ENCODE peak calls at places on chromosomes 6 and 20, in four cellular contexts. M, P, B and U are unnamed samples.

GRCh38 chr6:157982580-157983438 is 1.1 kb downstream of the SYNJ2 start:
- DNase-seq in M (no peak), P (peak; percentile 80), B (no peak), U (no peak)

GRCh38 chr6:6674872-6675271 is 86.4 kb downstream of the LY86 start:
- DNase-seq in M (no peak), P (no peak), B (no peak), U (no peak)

GRCh38 chr20:47724398-47724797 is 60.9 kb downstream of the SULF2 start:
- DNase-seq in M (no peak), P (no peak), B (no peak), U (no peak)

GRCh38 chr6:157552956-157553485 is 172.0 kb downstream of the ZDHHC14 start:
- DNase-seq in M (no peak), P (no peak), B (no peak), U (no peak)

GRCh38 chr6:12160350-12160749 is 129.8 kb upstream of the EDN1 start:
- DNase-seq in M (no peak), P (peak; percentile 58), B (no peak), U (no peak)

GRCh38 chr6:119129148-119129967 is 50.9 kb upstream of the FAM184A start:
- DNase-seq in M (no peak), P (peak; percentile 77), B (no peak), U (no peak)

GRCh38 chr6:157376706-157377230 is 4.2 kb upstream of the ZDHHC14 start:
- DNase-seq in M (no peak), P (no peak), B (no peak), U (no peak)

GRCh38 chr6:31971279-31971992 is 502 bp downstream of the DXO start:
- DNase-seq in M (no peak), P (no peak), B (no peak), U (no peak)

GRCh38 chr6:157461000-157461915 is 80.3 kb downstream of the ZDHHC14 start:
- DNase-seq in M (no peak), P (peak; percentile 84), B (no peak), U (no peak)

GRCh38 chr6:112408522-112408921 is 61.4 kb downstream of the RFPL4B start:
- DNase-seq in M (no peak), P (no peak), B (no peak), U (no peak)

GRCh38 chr6:38349795-38350194 is 289.9 kb downstream of the BTBD9 start:
- DNase-seq in M (no peak), P (no peak), B (no peak), U (no peak)

GRCh38 chr20:10832146-10832545 is 158.3 kb upstream of the JAG1 start:
- DNase-seq in M (no peak), P (no peak), B (no peak), U (no peak)

GRCh38 chr6:158095671-158096070 is 72.4 kb downstream of the SERAC1 start:
- DNase-seq in M (no peak), P (no peak), B (no peak), U (no peak)

GRCh38 chr6:317452-318144 is 25.3 kb downstream of the DUSP22 start:
- DNase-seq in M (peak; percentile 21), P (no peak), B (no peak), U (no peak)

GRCh38 chr20:6698723-6699122 is 68.8 kb upstream of the BMP2 start:
- DNase-seq in M (no peak), P (no peak), B (no peak), U (no peak)

GRCh38 chr6:215335-216034 is 76.8 kb upstream of the DUSP22 start:
- DNase-seq in M (peak; percentile 79), P (no peak), B (no peak), U (no peak)

GRCh38 chr6:157597461-157598312 is 216.7 kb downstream of the ZDHHC14 start:
- DNase-seq in M (no peak), P (peak; percentile 57), B (peak; percentile 73), U (no peak)

GRCh38 chr6:161251345-161251744 is 22.5 kb downstream of the AGPAT4 start:
- DNase-seq in M (no peak), P (no peak), B (no peak), U (no peak)

GRCh38 chr6:84498905-84499304 is 265.5 kb downstream of the TBX18 start:
- DNase-seq in M (no peak), P (no peak), B (no peak), U (no peak)

GRCh38 chr20:21241400-21241799 is 61.7 kb upstream of the XRN2 start:
- DNase-seq in M (no peak), P (no peak), B (no peak), U (no peak)

GRCh38 chr6:38638941-38639497 is 710 bp downstream of the BTBD9 start:
- DNase-seq in M (peak; percentile 58), P (peak; percentile 50), B (peak; percentile 31), U (peak; percentile 81)

GRCh38 chr20:62365814-62366369 is 1.2 kb downstream of the LAMA5 start:
- DNase-seq in M (peak; percentile 81), P (no peak), B (no peak), U (no peak)

GRCh38 chr6:33114428-33114827 is 38.6 kb downstream of the HLA-DPB1 start:
- DNase-seq in M (no peak), P (no peak), B (no peak), U (no peak)

GRCh38 chr20:48723308-48724264 is 104.2 kb downstream of the PREX1 start:
- DNase-seq in M (peak; percentile 72), P (peak; percentile 37), B (no peak), U (no peak)

GRCh38 chr6:118485601-118486550 is 62.2 kb upstream of the PLN start:
- DNase-seq in M (no peak), P (no peak), B (no peak), U (no peak)

GRCh38 chr6:116062496-116062895 is 1.8 kb upstream of the FRK start:
- DNase-seq in M (no peak), P (no peak), B (no peak), U (no peak)

GRCh38 chr6:99016355-99016754 is 68.6 kb upstream of the FBXL4 start:
- DNase-seq in M (no peak), P (no peak), B (no peak), U (no peak)

DNA sequence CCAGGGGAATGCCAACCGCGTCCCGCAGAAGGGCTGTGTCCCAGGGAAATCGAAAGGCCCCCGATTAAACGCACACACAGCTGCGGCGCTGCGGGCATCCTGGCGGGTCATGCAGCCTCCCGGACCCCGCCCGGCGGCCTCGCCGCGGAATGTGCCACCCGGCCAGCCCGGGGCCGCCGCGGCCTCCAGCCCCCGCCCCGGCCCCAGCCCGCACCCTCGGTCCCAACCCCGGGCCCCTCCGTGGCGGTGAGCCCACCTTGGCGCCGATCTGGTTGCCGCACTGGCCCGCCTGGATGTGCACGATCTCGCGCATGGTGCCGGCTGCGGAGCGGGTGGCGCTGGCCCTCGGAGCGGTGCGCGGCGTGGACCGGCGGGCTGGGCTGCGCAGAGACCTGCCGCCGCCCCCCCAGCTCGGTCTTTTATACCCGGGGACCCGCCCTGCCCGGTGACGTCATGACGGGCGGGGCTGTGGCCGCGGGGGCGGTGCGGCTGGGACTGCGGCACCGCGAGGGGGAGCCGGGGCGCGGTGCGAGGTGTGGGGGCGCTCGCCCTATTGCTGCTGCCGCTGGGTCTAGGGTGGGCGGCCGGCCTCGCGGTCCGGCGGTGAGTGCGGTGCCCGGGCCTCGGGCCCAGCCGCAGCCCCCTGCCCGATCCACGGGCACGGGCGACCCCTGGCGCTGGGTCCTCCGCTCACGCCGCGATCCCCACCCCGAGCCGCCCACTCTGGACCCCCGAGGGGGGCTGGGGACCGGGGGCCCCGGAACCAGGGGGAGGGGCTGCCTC is at the start of gene TUBB2A:
- DNase-seq in M (peak; percentile 86), P (peak; percentile 72), B (peak; percentile 76), U (peak; percentile 91)
- TF ChIP-seq POLR2A in M (peak; percentile 99), P (peak; percentile 98), B (peak; percentile 67), U (peak; percentile 92)

GRCh38 chr6:43274127-43274915 is 23.7 kb upstream of the SLC22A7 start:
- DNase-seq in M (no peak), P (no peak), B (no peak), U (no peak)
- H3K27me3 ChIP-seq in M (peaks cover 17% of the 10 kb centered on the region), P (peaks cover 67% of the 10 kb centered on the region), B (peaks cover 7% of the 10 kb centered on the region), U (peaks cover 35% of the 10 kb centered on the region)

GRCh38 chr6:16759181-16759645 is 2.0 kb downstream of the ATXN1 start:
- DNase-seq in M (no peak), P (no peak), B (no peak), U (no peak)

GRCh38 chr6:16762265-16762546 is 946 bp upstream of the ATXN1 start:
- DNase-seq in M (no peak), P (no peak), B (no peak), U (no peak)

GRCh38 chr6:16759646-16760535 is 1.4 kb downstream of the ATXN1 start:
- DNase-seq in M (peak; percentile 91), P (peak; percentile 88), B (peak; percentile 89), U (peak; percentile 95)

GRCh38 chr6:16761469-16762264 is 407 bp upstream of the ATXN1 start:
- DNase-seq in M (peak; percentile 93), P (peak; percentile 89), B (peak; percentile 90), U (peak; percentile 95)

DNA sequence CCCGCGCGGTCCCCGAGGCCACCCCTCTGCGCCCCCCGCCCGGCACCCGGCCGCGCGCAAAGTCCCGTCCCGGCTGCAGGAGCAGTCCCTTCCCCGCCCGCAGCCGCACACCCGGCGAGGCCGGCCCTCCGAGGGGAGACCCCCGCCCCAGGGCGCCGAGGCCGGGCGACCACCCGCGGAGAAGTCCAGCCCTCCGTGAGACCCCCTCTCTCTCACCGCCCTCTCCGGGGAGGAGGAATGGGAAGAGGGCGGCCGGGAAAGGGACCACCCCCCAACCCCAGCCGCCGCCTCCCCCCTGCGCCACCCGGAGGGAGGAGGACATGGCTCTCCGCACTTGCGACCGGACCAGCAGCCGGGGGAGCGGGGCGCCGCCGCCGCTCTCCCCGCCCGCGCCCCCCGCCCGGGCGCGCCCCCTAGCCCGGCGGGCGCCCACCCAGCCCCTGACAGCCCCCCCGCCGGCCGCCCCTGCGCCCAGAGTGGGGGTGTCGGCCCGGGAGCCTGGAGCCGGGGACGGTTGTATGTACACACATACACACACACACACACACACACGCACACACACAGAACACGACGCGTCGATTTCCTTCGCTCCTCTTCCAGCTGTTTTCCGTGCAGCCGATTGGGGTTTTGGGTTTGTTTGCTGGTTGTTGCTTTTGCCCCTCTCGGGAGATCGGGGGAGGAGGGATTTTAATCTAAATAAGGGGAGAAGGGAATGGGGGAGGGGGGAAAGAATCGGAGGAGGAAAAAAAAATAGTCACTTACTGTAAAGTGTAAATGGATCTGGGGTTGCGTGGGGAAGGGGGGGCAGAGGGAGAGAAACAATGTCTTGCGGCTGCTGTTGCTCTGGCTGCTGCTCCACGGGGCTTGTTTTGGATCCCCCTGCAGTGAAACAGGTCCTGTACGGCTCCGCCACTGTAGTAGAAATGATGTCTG is at the start of gene ATXN1:
- DNase-seq in M (peak; percentile 63), P (peak; percentile 69), B (peak; percentile 65), U (peak; percentile 81)
- TF ChIP-seq POLR2AphosphoS5 in M (no peak), P (peak; percentile 7), B (no peak), U (no peak)

GRCh38 chr20:16575390-16576140 is 2.3 kb upstream of the KIF16B start:
- DNase-seq in M (no peak), P (no peak), B (no peak), U (no peak)

GRCh38 chr20:16573011-16573965 is at the start of gene KIF16B:
- DNase-seq in M (peak; percentile 94), P (peak; percentile 93), B (peak; percentile 90), U (peak; percentile 96)

GRCh38 chr20:16571333-16571732 is 1.9 kb downstream of the KIF16B start:
- DNase-seq in M (no peak), P (no peak), B (no peak), U (no peak)

GRCh38 chr20:16576219-16576618 is 3.0 kb upstream of the KIF16B start:
- DNase-seq in M (no peak), P (no peak), B (no peak), U (no peak)

GRCh38 chr20:16574656-16575355 is 1.6 kb upstream of the KIF16B start:
- DNase-seq in M (peak; percentile 83), P (peak; percentile 83), B (peak; percentile 67), U (peak; percentile 89)
- TF ChIP-seq POLR2A in M (no peak), P (no peak), B (no peak), U (no peak)

GRCh38 chr6:136923954-136924291 is 1.8 kb downstream of the SLC35D3 start:
- DNase-seq in M (no peak), P (no peak), B (no peak), U (no peak)
- H3K27me3 ChIP-seq in M (peaks cover 24% of the 10 kb centered on the region), P (peaks cover 32% of the 10 kb centered on the region), B (peaks cover 29% of the 10 kb centered on the region), U (peaks cover 48% of the 10 kb centered on the region)